ENCODE peak calls at places on chromosomes 11 and 22, in five cellular contexts. C is AG04450, K is GM23338, H is thyroid gland, F is tibial artery. Z is an unnamed sample.
A peak's percentile ranks its signal among the peaks of the same experiment; 100 is the strongest.

GRCh38 chr22:38754247-38755154 is 1.3 kb downstream of the SUN2 start:
- DNase-seq in H (peak; percentile 77), F (peak; percentile 98), K (peak; percentile 84), C (peak; percentile 16), Z (peak; percentile 91)

GRCh38 chr11:119355091-119355843 is 8.8 kb upstream of the MFRP start:
- DNase-seq in H (no peak), C (no peak), K (no peak), F (no peak), Z (no peak)

GRCh38 chr11:37512156-37512780 is 914.2 kb upstream of the RAG2 start:
- DNase-seq in C (no peak), H (no peak), F (no peak), K (no peak), Z (no peak)

GRCh38 chr11:128886401-128887119 is 4.6 kb upstream of the KCNJ5 start:
- DNase-seq in H (no peak), C (no peak), F (no peak), K (peak; percentile 53), Z (peak; percentile 82)

GRCh38 chr11:21723681-21724080 is 469.2 kb upstream of the ANO5 start:
- DNase-seq in K (no peak), F (no peak), C (no peak), H (no peak), Z (no peak)

GRCh38 chr22:31378123-31378522 is 21.3 kb upstream of the DRG1 start:
- DNase-seq in F (no peak), H (no peak), K (no peak), C (no peak), Z (no peak)

GRCh38 chr22:29689872-29690213 is 30.0 kb upstream of the CABP7 start:
- DNase-seq in C (peak; percentile 16), F (no peak), H (peak; percentile 55), K (peak; percentile 90), Z (peak; percentile 56)

GRCh38 chr11:1506981-1507380 is 20.4 kb upstream of the MOB2 start:
- DNase-seq in H (no peak), K (no peak), C (no peak), F (peak; percentile 68), Z (no peak)

GRCh38 chr11:108774037-108774436 is 109.2 kb downstream of the DDX10 start:
- DNase-seq in H (no peak), F (no peak), K (no peak), C (no peak), Z (no peak)

GRCh38 chr22:40009953-40010751 is 15.4 kb downstream of the FAM83F start:
- DNase-seq in C (no peak), K (no peak), H (peak; percentile 63), F (no peak), Z (no peak)

GRCh38 chr11:106398396-106399074 is 321.1 kb downstream of the AASDHPPT start:
- DNase-seq in C (no peak), H (peak; percentile 24), F (no peak), K (no peak), Z (no peak)

GRCh38 chr22:34067031-34067430 is 146.8 kb upstream of the LARGE1 start:
- DNase-seq in F (no peak), K (no peak), C (no peak), H (no peak), Z (no peak)

GRCh38 chr11:46250071-46251052 is 27.1 kb upstream of the CREB3L1 start:
- DNase-seq in F (no peak), C (no peak), K (no peak), H (no peak), Z (no peak)

GRCh38 chr11:68940651-68941323 is 37.1 kb downstream of the IGHMBP2 start:
- DNase-seq in C (no peak), K (no peak), F (peak; percentile 64), H (no peak), Z (no peak)

GRCh38 chr22:25966448-25966913 is 202.8 kb upstream of the SEZ6L start:
- DNase-seq in K (no peak), C (no peak), H (no peak), F (no peak), Z (no peak)

GRCh38 chr11:57301711-57302423 is 22.9 kb downstream of the TNKS1BP1 start:
- DNase-seq in F (peak; percentile 59), H (no peak), K (no peak), C (no peak), Z (no peak)

GRCh38 chr11:45449036-45449601 is 163.0 kb upstream of the SYT13 start:
- DNase-seq in H (no peak), C (no peak), F (no peak), K (no peak), Z (no peak)

GRCh38 chr11:67645521-67646457 is 4.7 kb downstream of the ACY3 start:
- DNase-seq in F (no peak), K (peak; percentile 68), H (no peak), C (no peak), Z (peak; percentile 86)

GRCh38 chr11:128865490-128865889 is 1.6 kb downstream of the KCNJ1 start:
- DNase-seq in F (no peak), K (no peak), C (no peak), H (peak; percentile 27), Z (no peak)

GRCh38 chr22:48405741-48406140 is 1421.9 kb downstream of the BRD1 start:
- DNase-seq in K (no peak), H (no peak), F (no peak), C (no peak), Z (peak; percentile 29)

GRCh38 chr11:89608234-89608966 is 101.7 kb upstream of the TRIM77 start:
- DNase-seq in H (no peak), F (no peak), C (no peak), K (no peak), Z (no peak)

GRCh38 chr11:73152861-73153483 is 10.9 kb upstream of the FCHSD2 start:
- DNase-seq in K (peak; percentile 66), C (no peak), F (peak; percentile 33), H (peak; percentile 32), Z (no peak)

GRCh38 chr11:62961017-62961416 is 23.8 kb downstream of the SLC22A6 start:
- DNase-seq in K (no peak), F (no peak), H (no peak), C (no peak), Z (no peak)

GRCh38 chr11:77820565-77821348 is at the start of the genes AAMDC and RSF1:
- DNase-seq in K (peak; percentile 98), C (peak; percentile 98), F (peak; percentile 99), H (peak; percentile 99), Z (peak; percentile 100)

GRCh38 chr22:50683994-50684371 is 11.4 kb downstream of the SHANK3 start:
- DNase-seq in H (no peak), F (no peak), C (no peak), K (no peak), Z (no peak)

GRCh38 chr11:112693781-112694180 is 267.4 kb upstream of the NCAM1 start:
- DNase-seq in K (no peak), C (no peak), H (no peak), F (no peak), Z (no peak)

GRCh38 chr11:34775417-34775888 is 140.7 kb downstream of the APIP start:
- DNase-seq in K (no peak), F (no peak), C (no peak), H (no peak), Z (no peak)

GRCh38 chr11:125561924-125562323 is 7.4 kb upstream of the EI24 start:
- DNase-seq in C (no peak), K (no peak), H (no peak), F (no peak), Z (no peak)

DNA sequence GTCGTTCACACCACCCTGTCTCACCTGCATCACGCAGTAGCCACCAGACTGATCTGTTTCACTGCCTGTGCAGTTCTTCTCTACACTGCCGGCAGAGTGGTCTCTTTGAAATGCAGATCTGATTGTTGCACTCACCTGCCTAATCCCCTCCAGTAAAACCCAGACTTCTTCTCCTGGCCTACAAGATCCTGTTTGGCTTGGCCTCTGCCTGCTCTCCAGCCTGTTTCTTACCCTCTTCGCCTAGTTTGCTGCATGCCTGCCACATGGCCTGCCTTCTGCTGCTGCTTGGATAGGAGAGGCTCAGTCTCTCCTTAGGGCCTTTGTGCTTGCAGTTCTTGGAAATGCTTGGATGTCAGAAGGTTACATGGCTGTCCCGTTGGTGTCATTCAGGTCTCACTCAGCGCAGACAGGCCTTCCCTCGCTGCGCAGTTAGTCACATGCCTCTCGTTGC is 42.0 kb downstream of the PACS1 start:
- DNase-seq in F (no peak), H (no peak), C (no peak), K (peak; percentile 47), Z (no peak)
- H3K27ac ChIP-seq in F (no peak overlapping the region), H (no peak overlapping the region), C (peak overlapping the region; percentile 58), K (peak overlapping the region; percentile 24), Z (no peak overlapping the region)

GRCh38 chr22:23522642-23523251 is 57.3 kb downstream of the IGLL1 start:
- DNase-seq in K (peak; percentile 27), C (no peak), F (peak; percentile 79), H (peak; percentile 60), Z (no peak)
- H3K27me3 ChIP-seq in K (peaks cover 81% of the 10 kb centered on the region), C (no peaks in the 10 kb centered on the region), F (no peaks in the 10 kb centered on the region), H (no peaks in the 10 kb centered on the region), Z (peaks cover 4% of the 10 kb centered on the region)

GRCh38 chr11:6326980-6327379 is 6.7 kb upstream of the CAVIN3 start:
- DNase-seq in K (no peak), F (no peak), H (no peak), C (no peak), Z (no peak)
- H3K27ac ChIP-seq in K (no peak overlapping the region), F (no peak overlapping the region), H (no peak overlapping the region), C (no peak overlapping the region), Z (no peak overlapping the region)

GRCh38 chr11:76665172-76665571 is 5.4 kb downstream of the LRRC32 start:
- DNase-seq in F (peak; percentile 55), K (no peak), C (no peak), H (no peak), Z (no peak)
- H3K27me3 ChIP-seq in F (no peaks in the 10 kb centered on the region), K (peaks cover 9% of the 10 kb centered on the region), C (no peaks in the 10 kb centered on the region), H (peaks cover 3% of the 10 kb centered on the region), Z (no peaks in the 10 kb centered on the region)

GRCh38 chr22:37308385-37309200 is 26.3 kb downstream of the CYTH4 start:
- DNase-seq in C (no peak), F (no peak), H (no peak), K (no peak), Z (no peak)
- H3K27ac ChIP-seq in C (peak overlapping the region; percentile 100), F (no peak overlapping the region), H (no peak overlapping the region), K (no peak overlapping the region), Z (peak overlapping the region; percentile 71)

GRCh38 chr22:20434773-20435172 is 2.9 kb downstream of the SCARF2 start:
- DNase-seq in C (no peak), K (no peak), H (no peak), F (peak; percentile 47), Z (no peak)

GRCh38 chr22:20434264-20434751 is 3.3 kb downstream of the SCARF2 start:
- DNase-seq in C (no peak), K (no peak), F (peak; percentile 43), H (no peak), Z (no peak)

GRCh38 chr22:20433191-20433590 is 4.4 kb downstream of the SCARF2 start:
- DNase-seq in K (no peak), C (no peak), F (no peak), H (no peak), Z (no peak)

GRCh38 chr22:20432244-20432686 is 5.4 kb downstream of the SCARF2 start:
- DNase-seq in K (no peak), H (no peak), F (peak; percentile 60), C (no peak), Z (no peak)

DNA sequence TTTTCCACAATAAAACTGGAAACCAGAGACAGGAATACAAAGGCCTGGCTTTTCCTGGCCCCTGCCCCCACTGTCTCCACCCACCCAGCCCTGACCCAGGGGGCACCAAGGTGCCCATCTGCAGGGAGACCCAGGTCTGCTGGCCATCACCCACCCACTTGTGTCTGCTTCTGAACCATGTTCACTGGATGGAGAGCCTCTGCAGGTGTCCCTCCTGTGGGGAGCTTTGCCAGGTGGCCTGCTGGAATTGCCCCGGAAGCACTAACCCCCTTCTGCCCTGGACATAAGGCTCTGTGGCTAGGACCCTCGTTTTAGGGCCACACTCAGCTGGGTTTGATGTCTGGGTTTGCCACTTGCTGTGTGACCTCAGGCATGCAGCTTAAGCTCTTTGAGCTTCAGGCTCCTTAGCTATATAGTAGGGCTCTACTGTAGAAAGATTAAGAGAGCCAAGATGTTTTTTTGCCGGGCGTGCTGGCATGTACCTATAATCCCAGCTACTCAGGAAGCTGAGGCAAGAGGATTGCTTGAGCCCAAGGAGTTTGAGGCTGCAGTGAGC is 3.9 kb downstream of the SCARF2 start:
- DNase-seq in F (peak; percentile 45), H (no peak), K (no peak), C (no peak), Z (no peak)
- H3K27me3 ChIP-seq in F (no peaks in the 10 kb centered on the region), H (no peaks in the 10 kb centered on the region), K (peaks cover 95% of the 10 kb centered on the region), C (no peaks in the 10 kb centered on the region), Z (no peaks in the 10 kb centered on the region)